ENCODE peak calls at places on chromosomes 3 and 15, in four cellular contexts. I is posterior cingulate gyrus; C is dorsolateral prefrontal cortex; O is activated CD4-positive, alpha-beta T cell treated with anti-CD3 and anti-CD28 coated beads for 4 hours. W is an unnamed sample.

GRCh38 chr3:9933561-9934234 is at the start of gene CRELD1:
- DNase-seq in I (peak; percentile 98), O (peak; percentile 97), C (peak; percentile 95), W (peak; percentile 92)

GRCh38 chr15:58081446-58081845 is 15.9 kb upstream of the ALDH1A2 start:
- DNase-seq in C (no peak), O (no peak), I (no peak), W (no peak)

GRCh38 chr15:52171386-52171785 is 19.8 kb downstream of the GNB5 start:
- DNase-seq in O (no peak), I (no peak), C (no peak), W (no peak)

GRCh38 chr3:160078533-160078932 is 89.9 kb downstream of the IL12A start:
- DNase-seq in C (no peak), I (no peak), O (no peak), W (no peak)

GRCh38 chr3:187662848-187663407 is 7.3 kb downstream of the SST start:
- DNase-seq in C (no peak), I (no peak), O (no peak), W (no peak)

GRCh38 chr3:110414851-110415250 is 656.8 kb upstream of the NECTIN3 start:
- DNase-seq in I (no peak), C (no peak), O (no peak), W (no peak)

GRCh38 chr3:162073422-162073821 is 576.8 kb downstream of the OTOL1 start:
- DNase-seq in C (no peak), O (no peak), I (no peak), W (no peak)

GRCh38 chr3:127744875-127745274 is 72.1 kb downstream of the ABTB1 start:
- DNase-seq in C (no peak), I (no peak), O (no peak), W (no peak)

GRCh38 chr3:98778383-98778782 is 15.2 kb downstream of the ST3GAL6 start:
- DNase-seq in I (no peak), O (no peak), C (no peak), W (no peak)

GRCh38 chr15:74610302-74610951 is 5.2 kb upstream of the CLK3 start:
- DNase-seq in C (no peak), I (no peak), O (no peak), W (no peak)

GRCh38 chr15:82132742-82133141 is 86.9 kb upstream of the MEX3B start:
- DNase-seq in O (no peak), I (no peak), C (no peak), W (no peak)

GRCh38 chr3:78969483-78969882 is 798.3 kb downstream of the ROBO1 start:
- DNase-seq in C (no peak), O (no peak), I (no peak), W (peak; percentile 36)

GRCh38 chr3:158160958-158161357 is 51.1 kb downstream of the RSRC1 start:
- DNase-seq in C (no peak), I (no peak), O (no peak), W (no peak)

GRCh38 chr3:40581166-40581565 is 56.4 kb downstream of the ZNF621 start:
- DNase-seq in O (no peak), C (no peak), I (no peak), W (no peak)

GRCh38 chr15:70406624-70407390 is 309.1 kb upstream of the TLE3 start:
- DNase-seq in O (no peak), C (no peak), I (no peak), W (no peak)

GRCh38 chr3:59469948-59470723 is 420.3 kb upstream of the CFAP20DC start:
- DNase-seq in C (no peak), I (no peak), O (no peak), W (no peak)

GRCh38 chr15:88479169-88479568 is 11.7 kb downstream of the MRPS11 start:
- DNase-seq in C (no peak), I (no peak), O (no peak), W (no peak)

GRCh38 chr3:89221913-89222312 is 114.5 kb downstream of the EPHA3 start:
- DNase-seq in I (no peak), C (no peak), O (no peak), W (no peak)

GRCh38 chr3:138113309-138113708 is 2.1 kb downstream of the DZIP1L start:
- DNase-seq in I (no peak), C (no peak), O (no peak), W (no peak)

GRCh38 chr3:126659915-126660886 is 5.3 kb upstream of the TXNRD3 start:
- DNase-seq in C (no peak), I (no peak), O (no peak), W (no peak)

GRCh38 chr3:70561796-70562195 is 249.4 kb upstream of the MDFIC2 start:
- DNase-seq in C (no peak), I (no peak), O (no peak), W (no peak)

GRCh38 chr3:196227629-196228493 is 11.5 kb downstream of the SLC51A start:
- DNase-seq in O (no peak), C (no peak), I (no peak), W (no peak)